ENCODE peak calls at places on chromosomes 16 and 17, in five cellular contexts. One of them, this sample, is unnamed.

GRCh38 chr16:65937455-65937854 is 429.0 kb upstream of the CDH5 start:
- DNase-seq in activated CD8-positive, alpha-beta T cell treated with anti-CD3 and anti-CD28 coated beads for 36 hours: no peak
- DNase-seq in bronchial epithelial cell: no peak
- DNase-seq in CD4-positive, alpha-beta T cell: no peak
- DNase-seq in nephron progenitor cell: no peak
- DNase-seq in this sample: no peak

GRCh38 chr17:64686705-64687104 is 24.6 kb upstream of the SMURF2 start:
- DNase-seq in activated CD8-positive, alpha-beta T cell treated with anti-CD3 and anti-CD28 coated beads for 36 hours: no peak
- DNase-seq in bronchial epithelial cell: no peak
- DNase-seq in CD4-positive, alpha-beta T cell: no peak
- DNase-seq in nephron progenitor cell: no peak
- DNase-seq in this sample: no peak

GRCh38 chr16:10885246-10885645 is 8.2 kb downstream of the CIITA start:
- DNase-seq in activated CD8-positive, alpha-beta T cell treated with anti-CD3 and anti-CD28 coated beads for 36 hours: no peak
- DNase-seq in bronchial epithelial cell: peak
- DNase-seq in CD4-positive, alpha-beta T cell: no peak
- DNase-seq in nephron progenitor cell: no peak
- DNase-seq in this sample: no peak

GRCh38 chr16:79042886-79043285 is 557.7 kb downstream of the MAF start:
- DNase-seq in activated CD8-positive, alpha-beta T cell treated with anti-CD3 and anti-CD28 coated beads for 36 hours: peak
- DNase-seq in bronchial epithelial cell: no peak
- DNase-seq in CD4-positive, alpha-beta T cell: no peak
- DNase-seq in nephron progenitor cell: no peak
- DNase-seq in this sample: no peak

GRCh38 chr17:63086483-63087185 is 120.6 kb downstream of the TANC2 start:
- DNase-seq in activated CD8-positive, alpha-beta T cell treated with anti-CD3 and anti-CD28 coated beads for 36 hours: no peak
- DNase-seq in bronchial epithelial cell: peak
- DNase-seq in CD4-positive, alpha-beta T cell: no peak
- DNase-seq in nephron progenitor cell: no peak
- DNase-seq in this sample: no peak

GRCh38 chr16:64397945-64398508 is 723.8 kb downstream of the CDH11 start:
- DNase-seq in activated CD8-positive, alpha-beta T cell treated with anti-CD3 and anti-CD28 coated beads for 36 hours: no peak
- DNase-seq in bronchial epithelial cell: peak
- DNase-seq in CD4-positive, alpha-beta T cell: no peak
- DNase-seq in nephron progenitor cell: no peak
- DNase-seq in this sample: no peak

GRCh38 chr17:66272699-66273390 is 29.6 kb upstream of the PRKCA start:
- DNase-seq in activated CD8-positive, alpha-beta T cell treated with anti-CD3 and anti-CD28 coated beads for 36 hours: no peak
- DNase-seq in bronchial epithelial cell: peak
- DNase-seq in CD4-positive, alpha-beta T cell: no peak
- DNase-seq in nephron progenitor cell: no peak
- DNase-seq in this sample: no peak

GRCh38 chr17:18327093-18327492 is 12.0 kb downstream of the SMCR8 start:
- DNase-seq in activated CD8-positive, alpha-beta T cell treated with anti-CD3 and anti-CD28 coated beads for 36 hours: no peak
- DNase-seq in bronchial epithelial cell: no peak
- DNase-seq in CD4-positive, alpha-beta T cell: no peak
- DNase-seq in nephron progenitor cell: no peak
- DNase-seq in this sample: no peak

GRCh38 chr16:89918453-89919347 is at the start of gene MC1R:
- DNase-seq in activated CD8-positive, alpha-beta T cell treated with anti-CD3 and anti-CD28 coated beads for 36 hours: peak
- DNase-seq in bronchial epithelial cell: no peak
- DNase-seq in CD4-positive, alpha-beta T cell: no peak
- DNase-seq in nephron progenitor cell: peak
- DNase-seq in this sample: no peak

GRCh38 chr17:44400226-44400847 is 10.9 kb upstream of the ITGA2B start:
- DNase-seq in activated CD8-positive, alpha-beta T cell treated with anti-CD3 and anti-CD28 coated beads for 36 hours: no peak
- DNase-seq in bronchial epithelial cell: peak
- DNase-seq in CD4-positive, alpha-beta T cell: no peak
- DNase-seq in nephron progenitor cell: no peak
- DNase-seq in this sample: no peak

GRCh38 chr17:57424777-57425188 is 168.5 kb downstream of the MSI2 start:
- DNase-seq in activated CD8-positive, alpha-beta T cell treated with anti-CD3 and anti-CD28 coated beads for 36 hours: no peak
- DNase-seq in bronchial epithelial cell: peak
- DNase-seq in CD4-positive, alpha-beta T cell: no peak
- DNase-seq in nephron progenitor cell: peak
- DNase-seq in this sample: no peak

GRCh38 chr17:15210247-15210646 is 54.9 kb downstream of the PMP22 start:
- DNase-seq in activated CD8-positive, alpha-beta T cell treated with anti-CD3 and anti-CD28 coated beads for 36 hours: no peak
- DNase-seq in bronchial epithelial cell: no peak
- DNase-seq in CD4-positive, alpha-beta T cell: no peak
- DNase-seq in nephron progenitor cell: no peak
- DNase-seq in this sample: no peak

GRCh38 chr17:15216481-15216880 is 48.6 kb downstream of the PMP22 start:
- DNase-seq in activated CD8-positive, alpha-beta T cell treated with anti-CD3 and anti-CD28 coated beads for 36 hours: no peak
- DNase-seq in bronchial epithelial cell: no peak
- DNase-seq in CD4-positive, alpha-beta T cell: no peak
- DNase-seq in nephron progenitor cell: no peak
- DNase-seq in this sample: no peak

GRCh38 chr17:15213381-15214087 is 51.6 kb downstream of the PMP22 start:
- DNase-seq in activated CD8-positive, alpha-beta T cell treated with anti-CD3 and anti-CD28 coated beads for 36 hours: peak
- DNase-seq in bronchial epithelial cell: peak
- DNase-seq in CD4-positive, alpha-beta T cell: no peak
- DNase-seq in nephron progenitor cell: peak
- DNase-seq in this sample: no peak
- TF ChIP-seq CTCF in activated CD8-positive, alpha-beta T cell treated with anti-CD3 and anti-CD28 coated beads for 36 hours: no peak
- TF ChIP-seq CTCF in bronchial epithelial cell: peak
- TF ChIP-seq CTCF in CD4-positive, alpha-beta T cell: no peak
- TF ChIP-seq CTCF in nephron progenitor cell: peak
- TF ChIP-seq CTCF in this sample: no peak

GRCh38 chr17:8156174-8156992 is 4.2 kb upstream of the PER1 start:
- DNase-seq in activated CD8-positive, alpha-beta T cell treated with anti-CD3 and anti-CD28 coated beads for 36 hours: peak
- DNase-seq in bronchial epithelial cell: peak
- DNase-seq in CD4-positive, alpha-beta T cell: peak
- DNase-seq in nephron progenitor cell: peak
- DNase-seq in this sample: peak
- TF ChIP-seq CTCF in activated CD8-positive, alpha-beta T cell treated with anti-CD3 and anti-CD28 coated beads for 36 hours: no peak
- TF ChIP-seq CTCF in bronchial epithelial cell: peak
- TF ChIP-seq CTCF in CD4-positive, alpha-beta T cell: no peak
- TF ChIP-seq CTCF in nephron progenitor cell: no peak
- TF ChIP-seq CTCF in this sample: no peak

GRCh38 chr16:72924918-72925630 is 122.9 kb downstream of the ZFHX3 start:
- DNase-seq in activated CD8-positive, alpha-beta T cell treated with anti-CD3 and anti-CD28 coated beads for 36 hours: no peak
- DNase-seq in bronchial epithelial cell: no peak
- DNase-seq in CD4-positive, alpha-beta T cell: no peak
- DNase-seq in nephron progenitor cell: no peak
- DNase-seq in this sample: no peak
- TF ChIP-seq CTCF in activated CD8-positive, alpha-beta T cell treated with anti-CD3 and anti-CD28 coated beads for 36 hours: no peak
- TF ChIP-seq CTCF in bronchial epithelial cell: no peak
- TF ChIP-seq CTCF in CD4-positive, alpha-beta T cell: no peak
- TF ChIP-seq CTCF in nephron progenitor cell: no peak
- TF ChIP-seq CTCF in this sample: no peak

GRCh38 chr17:81928497-81929252 is 1.1 kb upstream of the MAFG start:
- DNase-seq in activated CD8-positive, alpha-beta T cell treated with anti-CD3 and anti-CD28 coated beads for 36 hours: no peak
- DNase-seq in bronchial epithelial cell: no peak
- DNase-seq in CD4-positive, alpha-beta T cell: no peak
- DNase-seq in nephron progenitor cell: no peak
- DNase-seq in this sample: no peak
- TF ChIP-seq CTCF in activated CD8-positive, alpha-beta T cell treated with anti-CD3 and anti-CD28 coated beads for 36 hours: peak
- TF ChIP-seq CTCF in bronchial epithelial cell: no peak
- TF ChIP-seq CTCF in CD4-positive, alpha-beta T cell: no peak
- TF ChIP-seq CTCF in nephron progenitor cell: no peak
- TF ChIP-seq CTCF in this sample: no peak

DNA sequence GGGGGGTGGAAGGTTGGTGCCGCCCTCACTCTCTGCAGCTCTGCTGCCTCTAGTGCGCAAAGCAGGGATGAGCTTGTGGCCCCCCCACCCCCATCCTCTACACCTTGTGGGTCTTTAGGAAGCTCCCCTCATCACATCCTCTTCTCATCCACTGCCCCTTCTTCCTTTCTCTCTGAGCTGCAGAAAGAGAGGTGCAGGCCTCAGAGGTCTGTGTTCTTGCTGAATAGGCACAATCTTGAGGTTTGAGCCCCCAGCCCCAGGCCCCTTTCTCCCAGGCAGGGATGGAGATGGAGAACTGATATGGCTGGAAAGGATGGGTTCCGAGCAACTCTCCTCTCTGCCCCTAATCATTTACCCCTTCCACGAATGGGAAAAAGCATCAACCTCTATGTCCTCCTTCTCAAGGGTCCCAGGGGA is 2.6 kb downstream of the CACNA1G start:
- DNase-seq in activated CD8-positive, alpha-beta T cell treated with anti-CD3 and anti-CD28 coated beads for 36 hours: peak
- DNase-seq in bronchial epithelial cell: no peak
- DNase-seq in CD4-positive, alpha-beta T cell: no peak
- DNase-seq in nephron progenitor cell: no peak
- DNase-seq in this sample: no peak
- TF ChIP-seq CTCF in activated CD8-positive, alpha-beta T cell treated with anti-CD3 and anti-CD28 coated beads for 36 hours: peak
- TF ChIP-seq CTCF in bronchial epithelial cell: no peak
- TF ChIP-seq CTCF in CD4-positive, alpha-beta T cell: no peak
- TF ChIP-seq CTCF in nephron progenitor cell: no peak
- TF ChIP-seq CTCF in this sample: no peak

DNA sequence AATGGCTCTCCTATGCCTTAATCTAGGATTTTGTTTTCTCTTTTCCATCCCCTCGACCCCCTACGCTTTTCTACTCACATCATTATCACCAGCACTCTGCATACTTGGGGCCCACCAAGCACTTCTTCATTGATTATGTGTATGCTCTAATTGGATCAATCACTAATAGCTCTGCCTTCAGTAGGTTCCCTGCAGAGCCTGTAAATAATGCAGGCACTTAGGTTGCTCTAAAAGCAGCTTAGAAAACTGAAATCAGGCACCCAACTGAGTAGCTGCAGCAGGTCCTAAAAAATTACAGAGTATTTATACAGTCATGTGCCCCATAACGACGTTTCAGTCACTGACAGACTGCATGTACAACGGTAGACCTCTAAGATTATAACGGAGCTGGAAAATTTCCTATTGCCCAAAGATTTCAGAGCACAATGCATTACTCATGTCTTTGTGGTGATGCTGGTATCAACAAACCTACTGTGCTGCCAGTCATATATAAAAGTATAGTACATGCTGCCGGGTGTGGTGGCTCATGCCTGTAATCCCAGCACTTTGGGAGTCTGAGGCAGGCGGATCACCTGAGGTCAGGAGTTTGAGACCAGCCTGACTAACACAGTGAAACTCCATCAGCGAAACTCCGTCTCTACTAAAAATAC is 280.4 kb downstream of the HS3ST3B1 start:
- DNase-seq in activated CD8-positive, alpha-beta T cell treated with anti-CD3 and anti-CD28 coated beads for 36 hours: no peak
- DNase-seq in bronchial epithelial cell: no peak
- DNase-seq in CD4-positive, alpha-beta T cell: no peak
- DNase-seq in nephron progenitor cell: no peak
- DNase-seq in this sample: no peak
- TF ChIP-seq CTCF in activated CD8-positive, alpha-beta T cell treated with anti-CD3 and anti-CD28 coated beads for 36 hours: no peak
- TF ChIP-seq CTCF in bronchial epithelial cell: no peak
- TF ChIP-seq CTCF in CD4-positive, alpha-beta T cell: no peak
- TF ChIP-seq CTCF in nephron progenitor cell: no peak
- TF ChIP-seq CTCF in this sample: no peak

DNA sequence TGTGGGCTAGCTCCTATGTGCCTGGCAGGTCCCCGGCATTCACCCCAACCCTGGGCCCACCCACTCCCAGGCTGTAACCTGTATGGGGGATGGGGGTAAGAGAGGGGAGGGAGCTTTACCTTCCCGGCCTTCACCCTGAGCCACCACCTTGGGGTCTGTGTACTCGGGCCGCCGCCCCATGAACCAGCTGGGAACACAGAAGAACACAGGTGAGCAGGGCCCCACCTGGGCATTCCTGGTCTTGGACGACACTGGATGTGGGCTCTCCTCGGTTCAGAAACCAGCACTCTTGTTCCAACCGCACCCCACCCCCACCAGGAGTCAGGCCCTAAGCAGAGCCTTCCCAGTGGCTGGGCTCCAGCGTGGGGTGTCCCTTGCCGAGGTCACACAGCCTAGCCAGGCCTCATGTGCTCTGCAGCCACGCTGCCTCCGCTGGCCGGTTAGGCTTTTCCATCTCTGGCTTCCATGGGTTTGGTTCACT is 18.8 kb downstream of the B9D1 start:
- DNase-seq in activated CD8-positive, alpha-beta T cell treated with anti-CD3 and anti-CD28 coated beads for 36 hours: no peak
- DNase-seq in bronchial epithelial cell: no peak
- DNase-seq in CD4-positive, alpha-beta T cell: no peak
- DNase-seq in nephron progenitor cell: no peak
- DNase-seq in this sample: no peak
- TF ChIP-seq CTCF in activated CD8-positive, alpha-beta T cell treated with anti-CD3 and anti-CD28 coated beads for 36 hours: no peak
- TF ChIP-seq CTCF in bronchial epithelial cell: no peak
- TF ChIP-seq CTCF in CD4-positive, alpha-beta T cell: no peak
- TF ChIP-seq CTCF in nephron progenitor cell: no peak
- TF ChIP-seq CTCF in this sample: no peak